ENCODE peak calls at places on chromosome 14, in six cellular contexts. Y is astrocyte; L is tibial artery; U is small intestine; P is CD8-positive, alpha-beta T cell; W is mesendoderm. V is an unnamed sample.

GRCh38 chr14:90941705-90942104 is 118.7 kb downstream of the RPS6KA5 start:
- DNase-seq in P (no peak), U (no peak), W (no peak), L (no peak), Y (no peak), V (no peak)

GRCh38 chr14:89503458-89503996 is 86.5 kb upstream of the FOXN3 start:
- DNase-seq in L (no peak), Y (no peak), U (no peak), P (no peak), W (no peak), V (no peak)

GRCh38 chr14:70754989-70755388 is 54.3 kb downstream of the MAP3K9 start:
- DNase-seq in P (no peak), U (no peak), Y (peak; percentile 60), L (no peak), W (peak; percentile 85), V (no peak)

GRCh38 chr14:23801766-23802165 is 151.8 kb upstream of the DHRS4 start:
- DNase-seq in P (no peak), L (no peak), W (no peak), Y (no peak), U (no peak), V (no peak)

GRCh38 chr14:104072586-104072985 is 12.9 kb upstream of the ASPG start:
- DNase-seq in W (no peak), U (no peak), P (no peak), L (no peak), Y (no peak), V (no peak)

GRCh38 chr14:69685217-69685616 is 73.8 kb downstream of the SUSD6 start:
- DNase-seq in U (no peak), Y (peak; percentile 51), W (no peak), L (no peak), P (no peak), V (no peak)

GRCh38 chr14:74638970-74639369 is 26.9 kb upstream of the LTBP2 start:
- DNase-seq in Y (no peak), P (no peak), U (no peak), L (no peak), W (no peak), V (no peak)

GRCh38 chr14:69247691-69248440 is 12.1 kb upstream of the GALNT16 start:
- DNase-seq in W (no peak), P (no peak), Y (peak; percentile 80), L (peak; percentile 77), U (no peak), V (peak; percentile 86)

GRCh38 chr14:63388766-63389431 is 70.2 kb upstream of the GPHB5 start:
- DNase-seq in Y (peak; percentile 13), P (peak; percentile 44), W (peak; percentile 71), L (peak; percentile 60), U (peak; percentile 53), V (peak; percentile 18)

GRCh38 chr14:54597795-54598443 is 31.0 kb downstream of the SAMD4A start:
- DNase-seq in Y (peak; percentile 42), W (peak; percentile 48), L (no peak), P (no peak), U (no peak), V (no peak)

GRCh38 chr14:21231020-21231652 is 38.1 kb downstream of the HNRNPC start:
- DNase-seq in P (no peak), U (peak; percentile 17), L (no peak), W (no peak), Y (no peak), V (no peak)

GRCh38 chr14:22428681-22429315 is 160.2 kb downstream of the DAD1 start:
- DNase-seq in W (no peak), U (peak; percentile 31), Y (peak; percentile 62), L (no peak), P (no peak), V (no peak)

GRCh38 chr14:20878695-20879094 is 12.5 kb upstream of the RNASE3 start:
- DNase-seq in L (no peak), P (no peak), W (no peak), U (no peak), Y (no peak), V (no peak)

GRCh38 chr14:104786091-104786586 is 9.4 kb downstream of the AKT1 start:
- DNase-seq in W (no peak), Y (no peak), P (no peak), U (no peak), L (no peak), V (no peak)

GRCh38 chr14:55802986-55803431 is 223.0 kb downstream of the KTN1 start:
- DNase-seq in W (no peak), Y (peak; percentile 30), P (no peak), U (peak; percentile 93), L (no peak), V (no peak)

GRCh38 chr14:93936245-93936644 is 9.1 kb downstream of the FAM181A start:
- DNase-seq in P (no peak), W (peak; percentile 75), U (peak; percentile 23), Y (no peak), L (no peak), V (no peak)

GRCh38 chr14:54512393-54512792 is 2.7 kb downstream of the CGRRF1 start:
- DNase-seq in U (no peak), L (no peak), W (no peak), Y (no peak), P (no peak), V (no peak)

GRCh38 chr14:66056926-66057552 is 429.1 kb upstream of the CCDC196 start:
- DNase-seq in W (no peak), Y (no peak), U (peak; percentile 66), P (no peak), L (no peak), V (no peak)

GRCh38 chr14:55864890-55865655 is 253.1 kb upstream of the PELI2 start:
- DNase-seq in W (peak; percentile 73), L (no peak), U (no peak), Y (no peak), P (no peak), V (no peak)

GRCh38 chr14:70069186-70069585 is 119.6 kb downstream of the SLC8A3 start:
- DNase-seq in L (no peak), Y (no peak), P (no peak), W (no peak), U (no peak), V (no peak)

GRCh38 chr14:22837059-22837749 is 819 bp downstream of the MMP14 start:
- DNase-seq in L (peak; percentile 59), U (peak; percentile 73), P (no peak), Y (no peak), W (peak; percentile 67), V (no peak)

DNA sequence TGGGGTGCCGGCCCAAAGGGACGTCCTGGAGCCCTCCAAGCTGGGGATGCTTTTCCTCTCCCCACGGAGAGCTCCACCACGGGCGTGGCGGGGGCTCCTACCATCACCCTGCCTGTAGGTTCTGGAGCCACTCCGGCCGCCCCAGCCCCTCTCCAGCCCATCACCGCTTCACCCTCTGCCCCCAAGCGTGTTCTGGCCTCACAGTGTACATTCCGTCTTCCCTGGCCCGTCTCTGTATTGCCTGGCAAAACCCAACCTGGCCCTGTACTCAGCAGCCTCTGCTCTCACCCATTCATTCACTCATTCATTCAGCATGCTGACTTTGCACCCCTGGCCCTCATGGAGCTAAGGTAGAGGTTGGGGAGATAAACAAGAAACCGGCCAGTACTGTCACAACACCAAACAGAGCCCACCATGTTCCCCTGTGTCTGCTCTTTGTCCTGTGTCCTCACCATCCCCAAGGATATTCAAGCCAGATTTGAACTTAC is 20.3 kb downstream of the SLC25A29 start:
- DNase-seq in Y (no peak), U (no peak), L (no peak), W (no peak), P (no peak), V (no peak)
- H3K27ac ChIP-seq in Y (no peak overlapping the region), U (peak overlapping the region; percentile 86), L (peak overlapping the region; percentile 86), W (no peak overlapping the region), P (no peak overlapping the region), V (no peak overlapping the region)

DNA sequence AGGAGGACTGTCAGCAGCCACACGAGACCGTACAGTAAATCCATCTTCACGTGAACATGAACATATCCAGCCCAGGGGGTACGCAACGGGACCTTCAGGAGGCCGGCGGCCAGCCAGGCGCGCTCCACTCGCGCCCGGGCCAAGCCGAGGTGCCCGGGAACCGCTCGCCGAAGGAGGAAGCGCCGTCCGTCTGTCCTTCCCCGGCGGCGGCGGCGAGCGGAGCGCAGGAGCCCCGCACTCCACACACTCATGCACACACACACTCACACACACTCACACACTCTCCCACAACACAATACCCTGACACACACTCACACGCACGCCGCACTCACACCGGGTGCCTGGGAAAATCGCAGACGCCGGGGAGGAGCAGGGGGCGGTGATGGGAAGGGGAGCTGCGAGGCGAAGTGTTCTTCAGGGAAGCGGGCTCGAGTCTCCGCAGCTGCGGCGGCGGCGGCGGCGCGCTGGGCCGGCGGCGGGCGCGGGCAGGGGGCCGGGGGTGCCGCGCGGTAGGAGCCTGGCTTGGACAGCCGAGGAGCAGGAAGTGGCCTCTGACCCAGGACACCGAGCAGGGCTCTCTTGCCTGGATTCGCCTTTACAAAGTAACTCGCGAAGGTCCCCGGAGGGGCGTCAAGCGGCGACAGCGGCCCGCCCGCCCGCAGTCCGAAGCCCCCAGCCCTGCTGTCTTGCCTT is 713 bp downstream of the MDGA2 start:
- DNase-seq in P (no peak), L (no peak), U (no peak), Y (no peak), W (peak; percentile 55), V (no peak)
- H3K4me3 ChIP-seq in P (no peak overlapping the region), L (peak overlapping the region; percentile 33), U (no peak overlapping the region), Y (peak overlapping the region; percentile 51), W (peak overlapping the region; percentile 31), V (no peak overlapping the region)

GRCh38 chr14:60657609-60657983 is 8.3 kb upstream of the SIX1 start:
- DNase-seq in P (no peak), W (peak; percentile 58), U (no peak), L (no peak), Y (no peak), V (no peak)

GRCh38 chr14:60654303-60654925 is 5.1 kb upstream of the SIX1 start:
- DNase-seq in Y (no peak), P (no peak), U (no peak), L (no peak), W (no peak), V (no peak)

GRCh38 chr14:60655114-60655897 is 6.0 kb upstream of the SIX1 start:
- DNase-seq in Y (no peak), U (no peak), L (no peak), P (no peak), W (peak; percentile 63), V (no peak)

GRCh38 chr14:60656755-60657608 is 7.7 kb upstream of the SIX1 start:
- DNase-seq in P (no peak), Y (peak; percentile 49), W (peak; percentile 82), U (peak; percentile 25), L (no peak), V (no peak)

GRCh38 chr14:60655898-60656754 is 6.8 kb upstream of the SIX1 start:
- DNase-seq in W (peak; percentile 63), U (no peak), P (no peak), Y (no peak), L (no peak), V (no peak)
- H3K27ac ChIP-seq in W (no peak overlapping the region), U (no peak overlapping the region), P (no peak overlapping the region), Y (peak overlapping the region; percentile 47), L (peak overlapping the region; percentile 78), V (peak overlapping the region; percentile 61)

GRCh38 chr14:68110989-68111704 is 291.6 kb downstream of the RAD51B start:
- DNase-seq in W (no peak), U (peak; percentile 14), P (no peak), Y (no peak), L (no peak), V (no peak)

GRCh38 chr14:68111733-68112270 is 292.2 kb downstream of the RAD51B start:
- DNase-seq in U (peak; percentile 27), Y (no peak), P (no peak), L (no peak), W (no peak), V (no peak)

GRCh38 chr14:68109132-68109531 is 289.6 kb downstream of the RAD51B start:
- DNase-seq in P (no peak), L (no peak), W (peak; percentile 71), U (no peak), Y (peak; percentile 76), V (no peak)

GRCh38 chr14:68112456-68112855 is 292.9 kb downstream of the RAD51B start:
- DNase-seq in L (no peak), P (no peak), U (no peak), Y (no peak), W (peak; percentile 40), V (no peak)

GRCh38 chr14:68113328-68113930 is 293.9 kb downstream of the RAD51B start:
- DNase-seq in Y (no peak), W (peak; percentile 83), U (peak; percentile 32), L (no peak), P (no peak), V (no peak)
- H3K4me3 ChIP-seq in Y (no peak overlapping the region), W (no peak overlapping the region), U (no peak overlapping the region), L (no peak overlapping the region), P (no peak overlapping the region), V (no peak overlapping the region)